ENCODE peak calls at places on chromosomes 12 and 14, in nine cellular contexts. W is GM23248, I is PC-3, Q is neural progenitor cell, D is MM.1S, B is GM23338, J is hepatocyte, F is OCI-LY7, K is SK-N-SH. Y is an unnamed sample.
A peak's percentile ranks its signal among the peaks of the same experiment; 100 is the strongest.

GRCh38 chr14:53953002-53953827 is 3.4 kb downstream of the BMP4 start:
- DNase-seq in D (peak; percentile 49), B (peak; percentile 86), Q (peak; percentile 93), F (no peak), J (peak; percentile 95), I (peak; percentile 88), K (peak; percentile 75), W (peak; percentile 58), Y (no peak)

GRCh38 chr14:84493779-84494178 is 1036.2 kb upstream of the FLRT2 start:
- DNase-seq in I (no peak), K (no peak), B (peak; percentile 31), Q (no peak), F (no peak), D (no peak), J (no peak), W (no peak), Y (no peak)

GRCh38 chr12:57031228-57031670 is 14.9 kb upstream of the TAC3 start:
- DNase-seq in W (no peak), K (no peak), B (peak; percentile 31), D (peak; percentile 43), Q (no peak), F (peak; percentile 35), J (no peak), I (no peak), Y (peak; percentile 18)

GRCh38 chr12:49624919-49625577 is 1.7 kb downstream of the PRPF40B start:
- DNase-seq in K (no peak), Q (no peak), I (peak; percentile 84), F (no peak), B (no peak), W (peak; percentile 44), J (no peak), D (no peak), Y (peak; percentile 7)

GRCh38 chr12:26396402-26396801 is 201.0 kb downstream of the SSPN start:
- DNase-seq in F (no peak), I (no peak), J (no peak), D (no peak), B (no peak), K (no peak), Q (no peak), W (no peak), Y (no peak)

GRCh38 chr14:105333020-105333490 is 18.5 kb downstream of the PACS2 start:
- DNase-seq in K (no peak), J (no peak), W (no peak), I (no peak), F (no peak), Q (no peak), B (no peak), D (no peak), Y (no peak)

GRCh38 chr14:58428011-58428807 is 690 bp downstream of the KIAA0586 start:
- DNase-seq in K (peak; percentile 35), B (peak; percentile 53), Q (peak; percentile 51), D (peak; percentile 9), F (peak; percentile 62), I (peak; percentile 80), W (peak; percentile 78), J (peak; percentile 18), Y (peak; percentile 33)

GRCh38 chr12:48000878-48001321 is 3.4 kb downstream of the COL2A1 start:
- DNase-seq in Q (peak; percentile 84), D (no peak), I (peak; percentile 73), K (peak; percentile 53), F (no peak), B (peak; percentile 84), J (peak; percentile 75), W (peak; percentile 86), Y (peak; percentile 1)

GRCh38 chr12:46555379-46555778 is 182.8 kb upstream of the SLC38A2 start:
- DNase-seq in F (no peak), I (peak; percentile 59), J (no peak), Q (no peak), B (no peak), K (peak; percentile 31), D (peak; percentile 15), W (peak; percentile 83), Y (no peak)

GRCh38 chr12:54701940-54702592 is 53.9 kb upstream of the DCD start:
- DNase-seq in W (peak; percentile 60), D (peak; percentile 67), K (peak; percentile 22), I (peak; percentile 61), Q (peak; percentile 65), J (peak; percentile 66), F (peak; percentile 62), B (peak; percentile 75), Y (peak; percentile 37)

GRCh38 chr12:113359939-113360748 is 1.8 kb downstream of the PLBD2 start:
- DNase-seq in J (no peak), I (peak; percentile 19), B (peak; percentile 20), W (peak; percentile 54), D (no peak), K (peak; percentile 64), F (no peak), Q (no peak), Y (no peak)

GRCh38 chr14:104331871-104332605 is 193.7 kb downstream of the KIF26A start:
- DNase-seq in W (no peak), I (no peak), F (peak; percentile 4), D (no peak), Q (no peak), K (no peak), B (no peak), J (peak; percentile 2), Y (no peak)

GRCh38 chr12:53809005-53809404 is 57.2 kb upstream of the CISTR start:
- DNase-seq in J (no peak), F (no peak), Q (no peak), W (no peak), K (no peak), I (no peak), D (no peak), B (no peak), Y (no peak)

GRCh38 chr12:57540998-57541397 is 6.0 kb downstream of the DCTN2 start:
- DNase-seq in W (no peak), Q (no peak), D (no peak), K (no peak), I (no peak), B (no peak), J (no peak), F (no peak), Y (no peak)

GRCh38 chr12:107229827-107230226 is 136.5 kb upstream of the CRY1 start:
- DNase-seq in J (no peak), I (no peak), W (no peak), D (peak; percentile 31), Q (no peak), F (no peak), K (no peak), B (no peak), Y (no peak)

GRCh38 chr12:11705010-11705409 is 55.5 kb downstream of the ETV6 start:
- DNase-seq in F (no peak), I (peak; percentile 78), J (peak; percentile 34), Q (no peak), K (no peak), W (peak; percentile 96), D (no peak), B (no peak), Y (no peak)

GRCh38 chr12:72966684-72967083 is 694.5 kb downstream of the TRHDE start:
- DNase-seq in F (no peak), K (no peak), W (no peak), Q (no peak), J (no peak), B (no peak), I (no peak), D (no peak), Y (no peak)

GRCh38 chr14:64855732-64856527 is 23.8 kb downstream of the SPTB start:
- DNase-seq in K (no peak), W (no peak), I (no peak), J (no peak), B (no peak), D (peak; percentile 43), Q (no peak), F (no peak), Y (no peak)

DNA sequence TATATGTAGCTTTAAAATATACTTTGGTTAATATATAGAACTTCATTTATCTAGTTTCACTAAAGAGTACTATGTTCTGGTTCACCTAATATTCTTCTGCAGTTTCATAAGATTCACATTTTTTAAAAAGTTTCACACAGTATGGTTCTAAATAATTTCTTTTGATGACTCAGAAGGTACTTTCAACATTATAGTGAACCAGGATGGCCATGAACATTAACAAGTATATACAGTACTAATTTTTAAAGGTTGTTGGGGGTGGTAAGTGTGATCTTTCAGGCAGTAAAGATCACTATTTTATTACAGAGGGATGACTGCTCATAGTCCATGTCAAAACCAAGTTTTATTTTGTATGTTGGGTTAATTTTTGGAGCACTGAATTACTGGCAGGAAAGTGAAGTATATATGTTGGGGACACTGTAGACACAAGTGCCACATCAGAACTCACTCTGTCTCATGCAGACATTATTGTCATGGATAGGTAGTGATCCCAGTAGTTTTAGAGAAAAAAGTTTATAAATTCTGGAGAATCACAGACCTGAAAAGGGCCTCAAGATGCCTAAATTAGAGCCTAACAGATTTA is 60.0 kb downstream of the DCAF5 start:
- DNase-seq in K (no peak), J (no peak), I (no peak), F (no peak), W (peak; percentile 47), Q (no peak), D (no peak), B (no peak), Y (no peak)
- TF ChIP-seq EZH2phosphoT487 in K (no peak), J (no peak), I (no peak), F (no peak), W (no peak), Q (no peak), D (no peak), B (no peak), Y (no peak)

GRCh38 chr12:8077207-8077606 is 4.9 kb upstream of the NECAP1 start:
- DNase-seq in W (peak; percentile 74), J (no peak), K (peak; percentile 17), B (no peak), Q (no peak), F (no peak), D (no peak), I (peak; percentile 65), Y (no peak)
- TF ChIP-seq EZH2phosphoT487 in W (no peak), J (no peak), K (no peak), B (no peak), Q (no peak), F (no peak), D (no peak), I (no peak), Y (no peak)

DNA sequence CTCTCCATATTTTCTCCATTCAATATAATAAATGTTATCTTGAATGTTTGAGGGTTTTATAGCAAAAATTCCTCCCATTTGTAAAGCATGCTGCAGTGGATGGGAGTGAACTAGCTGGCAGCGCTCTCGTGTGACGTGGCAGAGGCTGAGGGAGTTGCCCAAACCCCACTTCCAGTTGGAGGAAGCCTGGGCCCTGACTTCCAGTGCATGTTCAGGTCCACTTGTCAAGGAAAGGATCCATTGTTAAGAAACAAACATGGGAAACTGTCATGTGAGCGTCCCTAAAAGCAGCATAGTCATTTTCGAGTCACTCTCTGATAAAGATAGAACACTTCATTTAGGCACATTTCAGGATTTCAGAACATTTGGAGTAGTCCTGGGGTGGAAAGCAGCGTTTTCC is 116.6 kb downstream of the SLC25A47 start:
- DNase-seq in D (no peak), Q (no peak), J (no peak), F (no peak), W (peak; percentile 82), I (peak; percentile 44), K (no peak), B (peak; percentile 11), Y (no peak)
- TF ChIP-seq EZH2phosphoT487 in D (no peak), Q (no peak), J (no peak), F (no peak), W (no peak), I (no peak), K (no peak), B (no peak), Y (no peak)

DNA sequence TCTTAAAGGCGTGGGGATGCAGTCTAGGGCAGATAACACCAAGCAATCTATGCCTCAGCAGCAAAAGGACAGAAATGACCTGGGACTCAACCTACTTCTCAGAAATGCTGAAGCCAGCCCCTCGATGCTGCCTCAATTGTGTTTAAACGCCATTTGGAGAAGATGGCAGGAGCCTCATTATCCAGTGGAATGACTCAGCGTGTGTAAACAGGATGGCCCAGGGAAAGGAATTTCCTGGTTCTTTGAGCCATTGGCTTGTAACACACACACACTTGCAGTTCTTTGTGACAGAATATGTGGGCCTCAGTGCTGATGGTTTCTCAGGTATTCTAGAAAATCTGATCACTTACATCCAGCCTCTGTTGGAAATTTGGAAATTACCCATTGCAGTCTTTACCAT is 154.3 kb downstream of the NTF3 start:
- DNase-seq in I (peak; percentile 15), Q (peak; percentile 23), K (no peak), D (no peak), W (peak; percentile 59), F (no peak), J (peak; percentile 54), B (no peak), Y (no peak)
- TF ChIP-seq EZH2phosphoT487 in I (no peak), Q (no peak), K (no peak), D (no peak), W (no peak), F (no peak), J (no peak), B (no peak), Y (no peak)